ENCODE peak calls at places on chromosomes 13 and 19, in five cellular contexts. A is activated CD4-positive, alpha-beta T cell treated with anti-CD3 and anti-CD28 coated beads, Interleukin-2, amount 10 ng/mL, durations not matched to agents 7 days and 5 days; D is stimulated activated naive CD4-positive, alpha-beta T cell; V is IMR-90; E is stimulated activated CD4-positive, alpha-beta T cell treated with anti-CD3 and anti-CD28 coated beads, Interleukin-2, amount 100 ng/mL, for 48 hours. G is an unnamed sample.
A peak's percentile ranks its signal among the peaks of the same experiment; 100 is the strongest.

GRCh38 chr19:15702590-15702930 is 25.3 kb upstream of the OR10H2 start:
- DNase-seq in A (peak; percentile 29), E (peak; percentile 9), V (no peak), D (no peak), G (no peak)

GRCh38 chr13:112322562-112322961 is 53.6 kb upstream of the SPACA7 start:
- DNase-seq in E (no peak), A (no peak), D (no peak), V (no peak), G (no peak)

GRCh38 chr19:10230155-10230903 is 802 bp downstream of the S1PR2 start:
- DNase-seq in E (peak; percentile 41), A (peak; percentile 56), V (peak; percentile 58), D (peak; percentile 57), G (no peak)

GRCh38 chr19:32866564-32867265 is 2.9 kb downstream of the SLC7A9 start:
- DNase-seq in A (no peak), E (no peak), D (no peak), V (no peak), G (no peak)

GRCh38 chr19:23437901-23438300 is 42.6 kb upstream of the ZNF91 start:
- DNase-seq in A (no peak), E (no peak), D (no peak), V (no peak), G (no peak)

GRCh38 chr19:17339088-17339741 is 1.9 kb downstream of the GTPBP3 start:
- DNase-seq in V (no peak), A (peak; percentile 46), D (peak; percentile 22), E (peak; percentile 64), G (no peak)

GRCh38 chr13:97018029-97018819 is 23.9 kb upstream of the OXGR1 start:
- DNase-seq in E (peak; percentile 18), V (peak; percentile 61), D (no peak), A (peak; percentile 51), G (no peak)

GRCh38 chr13:60759499-60759898 is 362.5 kb downstream of the TDRD3 start:
- DNase-seq in E (no peak), A (no peak), V (no peak), D (no peak), G (no peak)

GRCh38 chr13:42684226-42684625 is 97.2 kb upstream of the FAM216B start:
- DNase-seq in V (no peak), E (no peak), A (no peak), D (no peak), G (no peak)

G was measured in thoracic aorta.